ENCODE peak calls at places on chromosomes 4 and X, in eight cellular contexts. Y, J, F, R, D, T, W and E are unnamed samples.

GRCh38 chr4:118941149-118941548 is 52.5 kb downstream of the SYNPO2 start:
- DNase-seq in Y (no peak), J (no peak), F (no peak), R (no peak), D (no peak), T (no peak), W (peak; percentile 54), E (no peak)

GRCh38 chr4:147479376-147479775 is 1.5 kb upstream of the EDNRA start:
- DNase-seq in Y (no peak), J (no peak), F (no peak), R (no peak), D (no peak), T (no peak), W (no peak), E (no peak)

GRCh38 chrX:25737540-25737939 is 400.6 kb upstream of the MAGEB18 start:
- DNase-seq in Y (no peak), J (no peak), F (no peak), R (no peak), D (no peak), T (peak; percentile 14), W (no peak), E (no peak)

GRCh38 chr4:76987685-76988084 is 38.1 kb downstream of the SEPTIN11 start:
- DNase-seq in Y (no peak), J (no peak), F (no peak), R (no peak), D (no peak), T (no peak), W (no peak), E (no peak)

GRCh38 chr4:89279385-89279784 is 28.2 kb downstream of the GPRIN3 start:
- DNase-seq in Y (no peak), J (no peak), F (no peak), R (no peak), D (no peak), T (no peak), W (no peak), E (no peak)

GRCh38 chr4:1898681-1899080 is 27.5 kb downstream of the NSD2 start:
- DNase-seq in Y (no peak), J (no peak), F (no peak), R (no peak), D (no peak), T (no peak), W (no peak), E (no peak)

GRCh38 chr4:76028242-76028859 is 5.1 kb upstream of the CXCL10 start:
- DNase-seq in Y (no peak), J (no peak), F (no peak), R (peak; percentile 72), D (no peak), T (no peak), W (no peak), E (no peak)

GRCh38 chrX:141969706-141970105 is 66.0 kb downstream of the MAGEC1 start:
- DNase-seq in Y (no peak), J (no peak), F (no peak), R (no peak), D (no peak), T (no peak), W (no peak), E (no peak)

GRCh38 chr4:26719954-26720552 is 136.2 kb downstream of the TBC1D19 start:
- DNase-seq in Y (no peak), J (no peak), F (no peak), R (peak; percentile 45), D (peak; percentile 8), T (peak; percentile 12), W (no peak), E (no peak)

GRCh38 chrX:35380808-35381700 is 417.1 kb upstream of the MAGEB16 start:
- DNase-seq in Y (no peak), J (peak; percentile 23), F (no peak), R (peak; percentile 1), D (no peak), T (peak; percentile 16), W (no peak), E (no peak)

GRCh38 chrX:142184756-142185602 is 20.1 kb downstream of the MAGEC2 start:
- DNase-seq in Y (no peak), J (no peak), F (no peak), R (no peak), D (no peak), T (no peak), W (no peak), E (no peak)

GRCh38 chr4:124883642-124884041 is 171.1 kb upstream of the ANKRD50 start:
- DNase-seq in Y (no peak), J (no peak), F (no peak), R (peak; percentile 35), D (no peak), T (no peak), W (no peak), E (no peak)

GRCh38 chrX:1440506-1440905 is 12.2 kb downstream of the ASMTL start:
- DNase-seq in Y (no peak), J (no peak), F (no peak), R (no peak), D (no peak), T (no peak), W (no peak), E (no peak)

GRCh38 chr4:99687120-99687519 is 29.5 kb upstream of the C4orf54 start:
- DNase-seq in Y (no peak), J (no peak), F (no peak), R (no peak), D (no peak), T (no peak), W (no peak), E (no peak)

GRCh38 chr4:156705291-156705690 is 266.3 kb downstream of the PDGFC start:
- DNase-seq in Y (no peak), J (no peak), F (no peak), R (no peak), D (no peak), T (no peak), W (no peak), E (no peak)

GRCh38 chr4:70746179-70746839 is 24.5 kb downstream of the RUFY3 start:
- DNase-seq in Y (no peak), J (no peak), F (no peak), R (no peak), D (no peak), T (no peak), W (no peak), E (no peak)

GRCh38 chr4:2812600-2812932 is 19.7 kb downstream of the SH3BP2 start:
- DNase-seq in Y (no peak), J (no peak), F (no peak), R (no peak), D (no peak), T (peak; percentile 37), W (no peak), E (no peak)

GRCh38 chr4:103137446-103137827 is 37.8 kb upstream of the BDH2 start:
- DNase-seq in Y (no peak), J (no peak), F (no peak), R (peak; percentile 57), D (no peak), T (no peak), W (no peak), E (no peak)

GRCh38 chrX:29545878-29546277 is 669.5 kb upstream of the MAGEB2 start:
- DNase-seq in Y (no peak), J (no peak), F (no peak), R (no peak), D (no peak), T (no peak), W (no peak), E (no peak)

GRCh38 chrX:23559975-23560374 is 107.3 kb upstream of the PRDX4 start:
- DNase-seq in Y (no peak), J (no peak), F (no peak), R (no peak), D (no peak), T (no peak), W (no peak), E (no peak)

GRCh38 chr4:73740353-73740778 is at the start of gene CXCL8:
- DNase-seq in Y (no peak), J (no peak), F (peak; percentile 70), R (peak; percentile 94), D (peak; percentile 76), T (no peak), W (peak; percentile 80), E (no peak)
- TF ChIP-seq POLR2AphosphoS5 in Y (peak; percentile 87), J (no peak), F (no peak), R (peak; percentile 98), D (peak; percentile 47), T (no peak), W (peak; percentile 18), E (no peak)

GRCh38 chr4:167102475-167102874 is 131.8 kb downstream of the SPOCK3 start:
- DNase-seq in Y (no peak), J (no peak), F (no peak), R (no peak), D (no peak), T (no peak), W (no peak), E (no peak)

GRCh38 chr4:167101035-167101434 is 133.3 kb downstream of the SPOCK3 start:
- DNase-seq in Y (no peak), J (no peak), F (no peak), R (no peak), D (no peak), T (no peak), W (no peak), E (no peak)

GRCh38 chr4:167105857-167106256 is 128.4 kb downstream of the SPOCK3 start:
- DNase-seq in Y (no peak), J (no peak), F (no peak), R (no peak), D (no peak), T (no peak), W (no peak), E (no peak)

GRCh38 chr4:167100120-167100519 is 134.2 kb downstream of the SPOCK3 start:
- DNase-seq in Y (no peak), J (peak; percentile 32), F (no peak), R (peak; percentile 39), D (no peak), T (no peak), W (no peak), E (no peak)
- TF ChIP-seq POLR2AphosphoS5 in Y (no peak), J (no peak), F (no peak), R (no peak), D (no peak), T (no peak), W (no peak), E (no peak)

GRCh38 chr4:166458756-166459155 is 585.7 kb downstream of the TLL1 start:
- DNase-seq in Y (no peak), J (no peak), F (no peak), R (no peak), D (no peak), T (no peak), W (no peak), E (no peak)

GRCh38 chr4:166460769-166461550 is 587.9 kb downstream of the TLL1 start:
- DNase-seq in Y (no peak), J (no peak), F (no peak), R (no peak), D (no peak), T (no peak), W (no peak), E (no peak)

GRCh38 chr4:166459616-166460015 is 586.6 kb downstream of the TLL1 start:
- DNase-seq in Y (no peak), J (no peak), F (no peak), R (no peak), D (no peak), T (no peak), W (no peak), E (no peak)
- TF ChIP-seq POLR2AphosphoS5 in Y (no peak), J (no peak), F (no peak), R (no peak), D (no peak), T (no peak), W (no peak), E (no peak)

DNA sequence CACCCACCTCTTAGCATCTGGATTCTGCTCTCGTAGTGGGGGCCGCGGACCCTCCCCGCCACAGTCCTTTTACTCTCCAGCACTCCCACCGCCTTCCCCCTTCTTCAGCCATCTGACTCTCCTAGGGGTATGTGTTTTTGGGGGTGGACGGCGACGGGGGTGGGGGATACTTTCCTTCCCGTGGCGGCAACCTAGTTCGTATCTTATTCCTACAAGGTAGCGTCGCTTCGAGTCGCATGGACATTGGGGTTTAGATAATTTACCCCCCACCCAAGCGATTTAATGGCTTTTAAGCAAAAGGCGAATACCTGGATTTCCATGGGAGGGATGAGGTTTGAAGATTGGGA is 1.3 kb upstream of the BCORL1 start:
- DNase-seq in Y (no peak), J (no peak), F (no peak), R (no peak), D (no peak), T (no peak), W (no peak), E (no peak)
- TF ChIP-seq POLR2AphosphoS5 in Y (no peak), J (no peak), F (no peak), R (no peak), D (no peak), T (no peak), W (no peak), E (no peak)